ENCODE peak calls at places on chromosomes 12 and 14, in ten cellular contexts. One of them, this sample, is unnamed.

GRCh38 chr12:2378835-2379330 is 326.1 kb downstream of the CACNA1C start:
- DNase-seq in NCI-H146: no peak
- DNase-seq in EH: no peak
- DNase-seq in mesenchymal stem cell: no peak
- DNase-seq in stimulated activated CD4-positive, alpha-beta T cell treated with anti-CD3 and anti-CD28 coated beads, Interleukin-2, amount 100 ng/mL, for 48 hours: no peak
- DNase-seq in cardiac fibroblast: no peak
- DNase-seq in AG09309: no peak
- DNase-seq in activated CD8-positive, alpha-beta T cell treated with anti-CD3 and anti-CD28 coated beads, Interleukin-2, amount 10 ng/mL, durations not matched to agents 7 days and 5 days: no peak
- DNase-seq in aorta: no peak
- DNase-seq in body of pancreas: no peak
- DNase-seq in this sample: no peak

GRCh38 chr14:75566321-75566720 is 12.1 kb upstream of the FLVCR2 start:
- DNase-seq in NCI-H146: no peak
- DNase-seq in EH: no peak
- DNase-seq in mesenchymal stem cell: peak
- DNase-seq in stimulated activated CD4-positive, alpha-beta T cell treated with anti-CD3 and anti-CD28 coated beads, Interleukin-2, amount 100 ng/mL, for 48 hours: peak
- DNase-seq in cardiac fibroblast: no peak
- DNase-seq in AG09309: no peak
- DNase-seq in activated CD8-positive, alpha-beta T cell treated with anti-CD3 and anti-CD28 coated beads, Interleukin-2, amount 10 ng/mL, durations not matched to agents 7 days and 5 days: peak
- DNase-seq in aorta: no peak
- DNase-seq in body of pancreas: no peak
- DNase-seq in this sample: no peak

GRCh38 chr12:21925296-21925913 is 15.8 kb downstream of the ABCC9 start:
- DNase-seq in NCI-H146: no peak
- DNase-seq in EH: peak
- DNase-seq in mesenchymal stem cell: no peak
- DNase-seq in stimulated activated CD4-positive, alpha-beta T cell treated with anti-CD3 and anti-CD28 coated beads, Interleukin-2, amount 100 ng/mL, for 48 hours: no peak
- DNase-seq in cardiac fibroblast: no peak
- DNase-seq in AG09309: no peak
- DNase-seq in activated CD8-positive, alpha-beta T cell treated with anti-CD3 and anti-CD28 coated beads, Interleukin-2, amount 10 ng/mL, durations not matched to agents 7 days and 5 days: no peak
- DNase-seq in aorta: no peak
- DNase-seq in body of pancreas: no peak
- DNase-seq in this sample: no peak

GRCh38 chr12:24822121-24822899 is 126.6 kb downstream of the BCAT1 start:
- DNase-seq in NCI-H146: no peak
- DNase-seq in EH: peak
- DNase-seq in mesenchymal stem cell: peak
- DNase-seq in stimulated activated CD4-positive, alpha-beta T cell treated with anti-CD3 and anti-CD28 coated beads, Interleukin-2, amount 100 ng/mL, for 48 hours: no peak
- DNase-seq in cardiac fibroblast: peak
- DNase-seq in AG09309: peak
- DNase-seq in activated CD8-positive, alpha-beta T cell treated with anti-CD3 and anti-CD28 coated beads, Interleukin-2, amount 10 ng/mL, durations not matched to agents 7 days and 5 days: no peak
- DNase-seq in aorta: no peak
- DNase-seq in body of pancreas: no peak
- DNase-seq in this sample: no peak

GRCh38 chr12:80129895-80130535 is 30.7 kb downstream of the OTOGL start:
- DNase-seq in NCI-H146: no peak
- DNase-seq in EH: peak
- DNase-seq in mesenchymal stem cell: no peak
- DNase-seq in stimulated activated CD4-positive, alpha-beta T cell treated with anti-CD3 and anti-CD28 coated beads, Interleukin-2, amount 100 ng/mL, for 48 hours: no peak
- DNase-seq in cardiac fibroblast: peak
- DNase-seq in AG09309: peak
- DNase-seq in activated CD8-positive, alpha-beta T cell treated with anti-CD3 and anti-CD28 coated beads, Interleukin-2, amount 10 ng/mL, durations not matched to agents 7 days and 5 days: no peak
- DNase-seq in aorta: no peak
- DNase-seq in body of pancreas: no peak
- DNase-seq in this sample: no peak

GRCh38 chr14:91369628-91370445 is 47.8 kb downstream of the CCDC88C start:
- DNase-seq in NCI-H146: no peak
- DNase-seq in EH: no peak
- DNase-seq in mesenchymal stem cell: no peak
- DNase-seq in stimulated activated CD4-positive, alpha-beta T cell treated with anti-CD3 and anti-CD28 coated beads, Interleukin-2, amount 100 ng/mL, for 48 hours: no peak
- DNase-seq in cardiac fibroblast: no peak
- DNase-seq in AG09309: no peak
- DNase-seq in activated CD8-positive, alpha-beta T cell treated with anti-CD3 and anti-CD28 coated beads, Interleukin-2, amount 10 ng/mL, durations not matched to agents 7 days and 5 days: no peak
- DNase-seq in aorta: no peak
- DNase-seq in body of pancreas: peak
- DNase-seq in this sample: peak

GRCh38 chr14:94748667-94749347 is 21.1 kb downstream of the GSC start:
- DNase-seq in NCI-H146: no peak
- DNase-seq in EH: peak
- DNase-seq in mesenchymal stem cell: no peak
- DNase-seq in stimulated activated CD4-positive, alpha-beta T cell treated with anti-CD3 and anti-CD28 coated beads, Interleukin-2, amount 100 ng/mL, for 48 hours: no peak
- DNase-seq in cardiac fibroblast: no peak
- DNase-seq in AG09309: no peak
- DNase-seq in activated CD8-positive, alpha-beta T cell treated with anti-CD3 and anti-CD28 coated beads, Interleukin-2, amount 10 ng/mL, durations not matched to agents 7 days and 5 days: peak
- DNase-seq in aorta: no peak
- DNase-seq in body of pancreas: peak
- DNase-seq in this sample: no peak

GRCh38 chr12:83016226-83016835 is 329.6 kb downstream of the TMTC2 start:
- DNase-seq in NCI-H146: no peak
- DNase-seq in EH: peak
- DNase-seq in mesenchymal stem cell: peak
- DNase-seq in stimulated activated CD4-positive, alpha-beta T cell treated with anti-CD3 and anti-CD28 coated beads, Interleukin-2, amount 100 ng/mL, for 48 hours: no peak
- DNase-seq in cardiac fibroblast: peak
- DNase-seq in AG09309: peak
- DNase-seq in activated CD8-positive, alpha-beta T cell treated with anti-CD3 and anti-CD28 coated beads, Interleukin-2, amount 10 ng/mL, durations not matched to agents 7 days and 5 days: no peak
- DNase-seq in aorta: no peak
- DNase-seq in body of pancreas: peak
- DNase-seq in this sample: peak

GRCh38 chr12:38342444-38342843 is 25.9 kb downstream of the ALG10B start:
- DNase-seq in NCI-H146: no peak
- DNase-seq in EH: no peak
- DNase-seq in mesenchymal stem cell: no peak
- DNase-seq in stimulated activated CD4-positive, alpha-beta T cell treated with anti-CD3 and anti-CD28 coated beads, Interleukin-2, amount 100 ng/mL, for 48 hours: no peak
- DNase-seq in cardiac fibroblast: no peak
- DNase-seq in AG09309: no peak
- DNase-seq in activated CD8-positive, alpha-beta T cell treated with anti-CD3 and anti-CD28 coated beads, Interleukin-2, amount 10 ng/mL, durations not matched to agents 7 days and 5 days: no peak
- DNase-seq in aorta: no peak
- DNase-seq in body of pancreas: no peak
- DNase-seq in this sample: no peak

GRCh38 chr14:76117789-76118188 is 33.9 kb upstream of the GPATCH2L start:
- DNase-seq in NCI-H146: peak
- DNase-seq in EH: no peak
- DNase-seq in mesenchymal stem cell: no peak
- DNase-seq in stimulated activated CD4-positive, alpha-beta T cell treated with anti-CD3 and anti-CD28 coated beads, Interleukin-2, amount 100 ng/mL, for 48 hours: no peak
- DNase-seq in cardiac fibroblast: no peak
- DNase-seq in AG09309: no peak
- DNase-seq in activated CD8-positive, alpha-beta T cell treated with anti-CD3 and anti-CD28 coated beads, Interleukin-2, amount 10 ng/mL, durations not matched to agents 7 days and 5 days: no peak
- DNase-seq in aorta: no peak
- DNase-seq in body of pancreas: no peak
- DNase-seq in this sample: no peak

GRCh38 chr12:53231859-53232640 is at the start of gene RARG:
- DNase-seq in NCI-H146: peak
- DNase-seq in EH: peak
- DNase-seq in mesenchymal stem cell: peak
- DNase-seq in stimulated activated CD4-positive, alpha-beta T cell treated with anti-CD3 and anti-CD28 coated beads, Interleukin-2, amount 100 ng/mL, for 48 hours: peak
- DNase-seq in cardiac fibroblast: peak
- DNase-seq in AG09309: no peak
- DNase-seq in activated CD8-positive, alpha-beta T cell treated with anti-CD3 and anti-CD28 coated beads, Interleukin-2, amount 10 ng/mL, durations not matched to agents 7 days and 5 days: peak
- DNase-seq in aorta: peak
- DNase-seq in body of pancreas: peak
- DNase-seq in this sample: no peak

GRCh38 chr12:82682851-82683261 is 3.9 kb upstream of the TMTC2 start:
- DNase-seq in NCI-H146: no peak
- DNase-seq in EH: no peak
- DNase-seq in mesenchymal stem cell: no peak
- DNase-seq in stimulated activated CD4-positive, alpha-beta T cell treated with anti-CD3 and anti-CD28 coated beads, Interleukin-2, amount 100 ng/mL, for 48 hours: no peak
- DNase-seq in cardiac fibroblast: no peak
- DNase-seq in AG09309: no peak
- DNase-seq in activated CD8-positive, alpha-beta T cell treated with anti-CD3 and anti-CD28 coated beads, Interleukin-2, amount 10 ng/mL, durations not matched to agents 7 days and 5 days: no peak
- DNase-seq in aorta: no peak
- DNase-seq in body of pancreas: no peak
- DNase-seq in this sample: no peak

GRCh38 chr12:51238510-51239334 is at the start of gene DAZAP2:
- DNase-seq in NCI-H146: peak
- DNase-seq in EH: peak
- DNase-seq in mesenchymal stem cell: peak
- DNase-seq in stimulated activated CD4-positive, alpha-beta T cell treated with anti-CD3 and anti-CD28 coated beads, Interleukin-2, amount 100 ng/mL, for 48 hours: peak
- DNase-seq in cardiac fibroblast: peak
- DNase-seq in AG09309: peak
- DNase-seq in activated CD8-positive, alpha-beta T cell treated with anti-CD3 and anti-CD28 coated beads, Interleukin-2, amount 10 ng/mL, durations not matched to agents 7 days and 5 days: peak
- DNase-seq in aorta: peak
- DNase-seq in body of pancreas: peak
- DNase-seq in this sample: peak

GRCh38 chr12:7157391-7157790 is 27.2 kb downstream of the CLSTN3 start:
- DNase-seq in NCI-H146: no peak
- DNase-seq in EH: no peak
- DNase-seq in mesenchymal stem cell: no peak
- DNase-seq in stimulated activated CD4-positive, alpha-beta T cell treated with anti-CD3 and anti-CD28 coated beads, Interleukin-2, amount 100 ng/mL, for 48 hours: no peak
- DNase-seq in cardiac fibroblast: no peak
- DNase-seq in AG09309: no peak
- DNase-seq in activated CD8-positive, alpha-beta T cell treated with anti-CD3 and anti-CD28 coated beads, Interleukin-2, amount 10 ng/mL, durations not matched to agents 7 days and 5 days: no peak
- DNase-seq in aorta: no peak
- DNase-seq in body of pancreas: no peak
- DNase-seq in this sample: no peak

GRCh38 chr12:19808371-19808770 is 369.1 kb downstream of the AEBP2 start:
- DNase-seq in NCI-H146: no peak
- DNase-seq in EH: peak
- DNase-seq in mesenchymal stem cell: no peak
- DNase-seq in stimulated activated CD4-positive, alpha-beta T cell treated with anti-CD3 and anti-CD28 coated beads, Interleukin-2, amount 100 ng/mL, for 48 hours: no peak
- DNase-seq in cardiac fibroblast: no peak
- DNase-seq in AG09309: no peak
- DNase-seq in activated CD8-positive, alpha-beta T cell treated with anti-CD3 and anti-CD28 coated beads, Interleukin-2, amount 10 ng/mL, durations not matched to agents 7 days and 5 days: no peak
- DNase-seq in aorta: no peak
- DNase-seq in body of pancreas: no peak
- DNase-seq in this sample: no peak

GRCh38 chr12:122171399-122171798 is 2.6 kb downstream of the IL31 start:
- DNase-seq in NCI-H146: no peak
- DNase-seq in EH: no peak
- DNase-seq in mesenchymal stem cell: no peak
- DNase-seq in stimulated activated CD4-positive, alpha-beta T cell treated with anti-CD3 and anti-CD28 coated beads, Interleukin-2, amount 100 ng/mL, for 48 hours: no peak
- DNase-seq in cardiac fibroblast: no peak
- DNase-seq in AG09309: no peak
- DNase-seq in activated CD8-positive, alpha-beta T cell treated with anti-CD3 and anti-CD28 coated beads, Interleukin-2, amount 10 ng/mL, durations not matched to agents 7 days and 5 days: no peak
- DNase-seq in aorta: no peak
- DNase-seq in body of pancreas: no peak
- DNase-seq in this sample: no peak

GRCh38 chr12:74424778-74425177 is 112.9 kb upstream of the ATXN7L3B start:
- DNase-seq in NCI-H146: peak
- DNase-seq in EH: no peak
- DNase-seq in mesenchymal stem cell: no peak
- DNase-seq in stimulated activated CD4-positive, alpha-beta T cell treated with anti-CD3 and anti-CD28 coated beads, Interleukin-2, amount 100 ng/mL, for 48 hours: no peak
- DNase-seq in cardiac fibroblast: no peak
- DNase-seq in AG09309: no peak
- DNase-seq in activated CD8-positive, alpha-beta T cell treated with anti-CD3 and anti-CD28 coated beads, Interleukin-2, amount 10 ng/mL, durations not matched to agents 7 days and 5 days: no peak
- DNase-seq in aorta: no peak
- DNase-seq in body of pancreas: no peak
- DNase-seq in this sample: no peak

GRCh38 chr12:62434504-62435336 is 31.9 kb upstream of the MON2 start:
- DNase-seq in NCI-H146: peak
- DNase-seq in EH: no peak
- DNase-seq in mesenchymal stem cell: no peak
- DNase-seq in stimulated activated CD4-positive, alpha-beta T cell treated with anti-CD3 and anti-CD28 coated beads, Interleukin-2, amount 100 ng/mL, for 48 hours: no peak
- DNase-seq in cardiac fibroblast: no peak
- DNase-seq in AG09309: no peak
- DNase-seq in activated CD8-positive, alpha-beta T cell treated with anti-CD3 and anti-CD28 coated beads, Interleukin-2, amount 10 ng/mL, durations not matched to agents 7 days and 5 days: no peak
- DNase-seq in aorta: no peak
- DNase-seq in body of pancreas: peak
- DNase-seq in this sample: peak

GRCh38 chr12:130977046-130977758 is 23.5 kb downstream of the ADGRD1 start:
- DNase-seq in NCI-H146: no peak
- DNase-seq in EH: no peak
- DNase-seq in mesenchymal stem cell: no peak
- DNase-seq in stimulated activated CD4-positive, alpha-beta T cell treated with anti-CD3 and anti-CD28 coated beads, Interleukin-2, amount 100 ng/mL, for 48 hours: no peak
- DNase-seq in cardiac fibroblast: no peak
- DNase-seq in AG09309: no peak
- DNase-seq in activated CD8-positive, alpha-beta T cell treated with anti-CD3 and anti-CD28 coated beads, Interleukin-2, amount 10 ng/mL, durations not matched to agents 7 days and 5 days: no peak
- DNase-seq in aorta: no peak
- DNase-seq in body of pancreas: no peak
- DNase-seq in this sample: no peak

This sample was measured in endothelial cell of umbilical vein.